ENCODE peak calls at places on chromosomes 5 and 9, in eight cellular contexts. One of them, this sample, is unnamed.

GRCh38 chr5:163005949-163006348 is 431.4 kb upstream of the CCNG1 start:
- DNase-seq in erythroblast: no peak
- DNase-seq in esophagus squamous epithelium: no peak
- DNase-seq in vagina: no peak
- DNase-seq in GM12892: no peak
- DNase-seq in lower leg skin: no peak
- DNase-seq in spleen: no peak
- DNase-seq in stomach: no peak
- DNase-seq in this sample: no peak

GRCh38 chr5:55897905-55898304 is 46.7 kb downstream of the IL31RA start:
- DNase-seq in GM12892: no peak
- DNase-seq in lower leg skin: peak
- DNase-seq in vagina: no peak
- DNase-seq in esophagus squamous epithelium: no peak
- DNase-seq in spleen: no peak
- DNase-seq in stomach: no peak
- DNase-seq in erythroblast: no peak
- DNase-seq in this sample: peak

GRCh38 chr5:113678924-113679575 is 165.6 kb downstream of the YTHDC2 start:
- DNase-seq in stomach: no peak
- DNase-seq in spleen: no peak
- DNase-seq in esophagus squamous epithelium: no peak
- DNase-seq in lower leg skin: no peak
- DNase-seq in GM12892: no peak
- DNase-seq in erythroblast: peak
- DNase-seq in vagina: no peak
- DNase-seq in this sample: peak

GRCh38 chr9:133658442-133659431 is 22.6 kb downstream of the DBH start:
- DNase-seq in erythroblast: no peak
- DNase-seq in stomach: peak
- DNase-seq in esophagus squamous epithelium: no peak
- DNase-seq in vagina: no peak
- DNase-seq in GM12892: no peak
- DNase-seq in lower leg skin: no peak
- DNase-seq in spleen: no peak
- DNase-seq in this sample: peak

GRCh38 chr9:136787690-136788400 is 3.3 kb upstream of the TMEM141 start:
- DNase-seq in stomach: peak
- DNase-seq in GM12892: no peak
- DNase-seq in esophagus squamous epithelium: no peak
- DNase-seq in erythroblast: peak
- DNase-seq in vagina: no peak
- DNase-seq in lower leg skin: no peak
- DNase-seq in spleen: peak
- DNase-seq in this sample: peak

GRCh38 chr5:140869555-140869886 is 764 bp downstream of the PCDHA11 start:
- DNase-seq in spleen: no peak
- DNase-seq in vagina: no peak
- DNase-seq in esophagus squamous epithelium: no peak
- DNase-seq in erythroblast: no peak
- DNase-seq in GM12892: no peak
- DNase-seq in lower leg skin: no peak
- DNase-seq in stomach: no peak
- DNase-seq in this sample: no peak

GRCh38 chr9:5389109-5389732 is 48.5 kb downstream of the PLGRKT start:
- DNase-seq in GM12892: no peak
- DNase-seq in lower leg skin: no peak
- DNase-seq in erythroblast: peak
- DNase-seq in spleen: no peak
- DNase-seq in vagina: no peak
- DNase-seq in stomach: no peak
- DNase-seq in esophagus squamous epithelium: no peak
- DNase-seq in this sample: peak

GRCh38 chr5:168085321-168086040 is 206.0 kb upstream of the WWC1 start:
- DNase-seq in vagina: no peak
- DNase-seq in GM12892: no peak
- DNase-seq in stomach: no peak
- DNase-seq in spleen: no peak
- DNase-seq in erythroblast: no peak
- DNase-seq in lower leg skin: no peak
- DNase-seq in esophagus squamous epithelium: no peak
- DNase-seq in this sample: peak

GRCh38 chr9:37486616-37487544 is 1.1 kb downstream of the POLR1E start:
- DNase-seq in esophagus squamous epithelium: no peak
- DNase-seq in stomach: no peak
- DNase-seq in GM12892: no peak
- DNase-seq in spleen: no peak
- DNase-seq in erythroblast: peak
- DNase-seq in lower leg skin: no peak
- DNase-seq in vagina: peak
- DNase-seq in this sample: no peak

GRCh38 chr5:166909040-166909439 is 1382.4 kb upstream of the WWC1 start:
- DNase-seq in stomach: no peak
- DNase-seq in GM12892: no peak
- DNase-seq in vagina: no peak
- DNase-seq in esophagus squamous epithelium: no peak
- DNase-seq in spleen: no peak
- DNase-seq in lower leg skin: no peak
- DNase-seq in erythroblast: no peak
- DNase-seq in this sample: peak

GRCh38 chr5:54703091-54703490 is 185.5 kb downstream of the SNX18 start:
- DNase-seq in spleen: no peak
- DNase-seq in esophagus squamous epithelium: no peak
- DNase-seq in stomach: no peak
- DNase-seq in vagina: peak
- DNase-seq in lower leg skin: no peak
- DNase-seq in GM12892: no peak
- DNase-seq in erythroblast: no peak
- DNase-seq in this sample: peak

GRCh38 chr9:126275386-126276001 is 51.1 kb upstream of the MVB12B start:
- DNase-seq in erythroblast: no peak
- DNase-seq in stomach: no peak
- DNase-seq in GM12892: no peak
- DNase-seq in esophagus squamous epithelium: no peak
- DNase-seq in vagina: no peak
- DNase-seq in spleen: no peak
- DNase-seq in lower leg skin: no peak
- DNase-seq in this sample: no peak

GRCh38 chr5:135240283-135240633 is 158.8 kb downstream of the MACROH2A1 start:
- DNase-seq in esophagus squamous epithelium: no peak
- DNase-seq in vagina: peak
- DNase-seq in spleen: no peak
- DNase-seq in stomach: peak
- DNase-seq in erythroblast: no peak
- DNase-seq in GM12892: no peak
- DNase-seq in lower leg skin: no peak
- DNase-seq in this sample: no peak

GRCh38 chr9:125993423-125993935 is 246.3 kb downstream of the PBX3 start:
- DNase-seq in erythroblast: no peak
- DNase-seq in lower leg skin: no peak
- DNase-seq in spleen: peak
- DNase-seq in vagina: no peak
- DNase-seq in esophagus squamous epithelium: no peak
- DNase-seq in stomach: no peak
- DNase-seq in GM12892: no peak
- DNase-seq in this sample: no peak

GRCh38 chr5:164934039-164934438 is 1428.6 kb downstream of the MAT2B start:
- DNase-seq in GM12892: no peak
- DNase-seq in esophagus squamous epithelium: no peak
- DNase-seq in vagina: no peak
- DNase-seq in lower leg skin: no peak
- DNase-seq in erythroblast: no peak
- DNase-seq in stomach: no peak
- DNase-seq in spleen: no peak
- DNase-seq in this sample: no peak
- TF ChIP-seq POLR2A in GM12892: no peak
- TF ChIP-seq POLR2A in esophagus squamous epithelium: no peak
- TF ChIP-seq POLR2A in vagina: no peak
- TF ChIP-seq POLR2A in lower leg skin: no peak
- TF ChIP-seq POLR2A in erythroblast: no peak
- TF ChIP-seq POLR2A in stomach: no peak
- TF ChIP-seq POLR2A in spleen: no peak
- TF ChIP-seq POLR2A in this sample: no peak

DNA sequence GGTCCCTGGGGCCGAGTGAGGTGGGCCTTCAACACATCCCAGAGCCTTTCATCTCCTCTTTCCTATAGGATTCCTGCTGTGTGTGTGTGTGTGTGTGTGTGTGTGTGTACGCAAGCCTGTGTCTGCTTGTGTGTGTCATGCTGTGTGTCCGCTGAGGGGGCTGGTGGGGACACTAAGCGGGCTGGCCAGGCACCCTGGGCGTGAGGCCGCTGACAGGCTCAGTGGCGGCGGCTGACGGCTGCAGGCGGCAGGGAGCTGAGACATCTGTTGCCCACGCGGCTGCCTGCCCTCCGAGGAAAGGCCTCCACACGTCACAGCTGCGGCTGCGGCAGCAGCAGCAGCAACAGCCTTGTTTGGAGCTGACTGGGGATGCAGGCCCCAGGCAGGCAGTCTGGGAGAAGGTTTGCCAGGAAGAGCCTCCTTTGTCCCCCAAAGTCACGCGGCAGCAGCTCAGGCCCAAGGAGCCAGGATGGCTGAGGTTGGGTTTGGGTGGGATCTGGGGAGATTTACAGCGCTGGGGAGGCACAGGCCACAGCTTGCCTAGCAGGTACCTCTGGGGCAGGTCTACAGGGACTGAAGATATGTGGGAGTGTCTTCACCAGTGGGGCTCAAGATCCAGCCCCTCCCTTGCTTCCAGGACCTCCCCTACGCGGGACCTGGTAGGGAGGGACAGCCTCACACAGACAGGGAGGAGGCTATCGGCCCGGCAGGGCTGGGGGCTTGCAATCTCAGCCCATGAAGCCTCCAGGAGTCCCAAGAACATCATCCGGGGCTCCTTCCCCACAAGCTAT is 1.8 kb downstream of the PDLIM4 start:
- DNase-seq in erythroblast: no peak
- DNase-seq in vagina: peak
- DNase-seq in GM12892: no peak
- DNase-seq in esophagus squamous epithelium: no peak
- DNase-seq in spleen: peak
- DNase-seq in lower leg skin: no peak
- DNase-seq in stomach: peak
- DNase-seq in this sample: no peak
- TF ChIP-seq POLR2A in erythroblast: no peak
- TF ChIP-seq POLR2A in vagina: peak
- TF ChIP-seq POLR2A in GM12892: no peak
- TF ChIP-seq POLR2A in esophagus squamous epithelium: peak
- TF ChIP-seq POLR2A in spleen: no peak
- TF ChIP-seq POLR2A in lower leg skin: no peak
- TF ChIP-seq POLR2A in stomach: no peak
- TF ChIP-seq POLR2A in this sample: peak

GRCh38 chr9:94259077-94259847 is at the start of gene ZNF169:
- DNase-seq in erythroblast: peak
- DNase-seq in esophagus squamous epithelium: peak
- DNase-seq in GM12892: peak
- DNase-seq in spleen: peak
- DNase-seq in stomach: peak
- DNase-seq in lower leg skin: peak
- DNase-seq in vagina: peak
- DNase-seq in this sample: peak
- TF ChIP-seq POLR2A in erythroblast: peak
- TF ChIP-seq POLR2A in esophagus squamous epithelium: peak
- TF ChIP-seq POLR2A in GM12892: peak
- TF ChIP-seq POLR2A in spleen: no peak
- TF ChIP-seq POLR2A in stomach: no peak
- TF ChIP-seq POLR2A in lower leg skin: no peak
- TF ChIP-seq POLR2A in vagina: no peak
- TF ChIP-seq POLR2A in this sample: peak

DNA sequence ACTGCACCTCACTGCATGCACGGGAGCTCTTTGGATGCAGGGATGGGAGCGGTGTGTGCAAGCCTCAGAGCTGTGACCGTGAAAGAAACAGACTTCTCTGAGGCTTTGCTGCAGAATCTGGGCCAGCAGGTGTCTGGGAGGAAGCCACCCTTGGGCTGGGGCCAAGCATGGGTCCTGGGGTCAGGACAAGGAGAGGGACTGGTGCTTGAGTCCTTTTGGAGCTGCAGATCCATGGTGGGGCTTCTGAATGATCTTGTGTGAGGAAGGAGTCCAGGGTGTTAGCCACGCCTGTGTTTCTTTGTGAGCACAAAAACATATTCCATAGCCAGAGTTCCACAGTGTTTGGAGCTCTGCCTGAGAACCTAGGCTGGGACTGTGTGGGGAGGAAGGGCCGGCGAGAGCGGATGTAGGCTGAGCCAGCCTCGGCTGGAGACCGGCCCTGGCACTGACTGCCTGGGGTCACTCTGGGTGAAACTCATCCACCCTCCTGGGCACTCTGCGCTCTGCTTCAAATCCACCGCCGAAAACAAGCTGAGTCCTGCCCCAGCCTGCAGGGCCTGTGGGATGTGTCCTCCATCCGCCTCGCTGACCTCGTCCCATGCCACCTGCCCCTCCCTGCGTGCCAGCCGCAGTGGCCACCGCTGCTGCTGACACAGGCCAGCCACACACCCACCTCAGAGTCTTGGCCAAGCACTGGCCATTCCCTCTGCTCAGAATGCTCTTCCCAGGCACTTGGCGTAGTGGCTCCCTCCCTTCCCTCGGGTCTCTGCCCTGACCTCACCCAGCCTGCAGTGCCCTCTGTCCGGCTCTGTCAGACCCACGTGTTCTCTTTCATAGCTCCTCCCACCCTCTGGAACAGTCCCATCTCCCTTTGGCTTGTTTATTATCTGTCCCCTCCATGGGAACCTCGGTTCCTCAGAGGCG is 26.7 kb downstream of the ERGIC1 start:
- DNase-seq in vagina: no peak
- DNase-seq in stomach: peak
- DNase-seq in erythroblast: no peak
- DNase-seq in GM12892: no peak
- DNase-seq in esophagus squamous epithelium: no peak
- DNase-seq in spleen: peak
- DNase-seq in lower leg skin: peak
- DNase-seq in this sample: peak
- TF ChIP-seq POLR2A in vagina: no peak
- TF ChIP-seq POLR2A in stomach: no peak
- TF ChIP-seq POLR2A in erythroblast: no peak
- TF ChIP-seq POLR2A in GM12892: no peak
- TF ChIP-seq POLR2A in esophagus squamous epithelium: peak
- TF ChIP-seq POLR2A in spleen: no peak
- TF ChIP-seq POLR2A in lower leg skin: no peak
- TF ChIP-seq POLR2A in this sample: no peak

GRCh38 chr5:10760976-10761841 is at the start of gene DAP:
- DNase-seq in esophagus squamous epithelium: peak
- DNase-seq in spleen: peak
- DNase-seq in erythroblast: peak
- DNase-seq in vagina: no peak
- DNase-seq in stomach: peak
- DNase-seq in lower leg skin: peak
- DNase-seq in GM12892: peak
- DNase-seq in this sample: peak
- TF ChIP-seq POLR2A in esophagus squamous epithelium: peak
- TF ChIP-seq POLR2A in spleen: no peak
- TF ChIP-seq POLR2A in erythroblast: peak
- TF ChIP-seq POLR2A in vagina: peak
- TF ChIP-seq POLR2A in stomach: no peak
- TF ChIP-seq POLR2A in lower leg skin: peak
- TF ChIP-seq POLR2A in GM12892: peak
- TF ChIP-seq POLR2A in this sample: peak

GRCh38 chr5:179699640-179700298 is 1.0 kb downstream of the CANX start:
- DNase-seq in erythroblast: peak
- DNase-seq in spleen: no peak
- DNase-seq in stomach: no peak
- DNase-seq in vagina: no peak
- DNase-seq in GM12892: no peak
- DNase-seq in lower leg skin: no peak
- DNase-seq in esophagus squamous epithelium: no peak
- DNase-seq in this sample: no peak
- TF ChIP-seq POLR2A in erythroblast: peak
- TF ChIP-seq POLR2A in spleen: no peak
- TF ChIP-seq POLR2A in stomach: no peak
- TF ChIP-seq POLR2A in vagina: no peak
- TF ChIP-seq POLR2A in GM12892: peak
- TF ChIP-seq POLR2A in lower leg skin: no peak
- TF ChIP-seq POLR2A in esophagus squamous epithelium: no peak
- TF ChIP-seq POLR2A in this sample: no peak

GRCh38 chr9:75889977-75890540 is 414 bp upstream of the PCSK5 start:
- DNase-seq in vagina: peak
- DNase-seq in lower leg skin: peak
- DNase-seq in GM12892: no peak
- DNase-seq in erythroblast: no peak
- DNase-seq in stomach: peak
- DNase-seq in esophagus squamous epithelium: no peak
- DNase-seq in spleen: no peak
- DNase-seq in this sample: peak
- TF ChIP-seq POLR2A in vagina: no peak
- TF ChIP-seq POLR2A in lower leg skin: no peak
- TF ChIP-seq POLR2A in GM12892: no peak
- TF ChIP-seq POLR2A in erythroblast: no peak
- TF ChIP-seq POLR2A in stomach: no peak
- TF ChIP-seq POLR2A in esophagus squamous epithelium: no peak
- TF ChIP-seq POLR2A in spleen: no peak
- TF ChIP-seq POLR2A in this sample: no peak